ENCODE peak calls at places on chromosomes 3 and 15, in six cellular contexts. C, L, W, S, Y and P are unnamed samples.
A peak's percentile ranks its signal among the peaks of the same experiment; 100 is the strongest.

GRCh38 chr3:13148126-13148525 is 74.9 kb upstream of the IQSEC1 start:
- DNase-seq in C (no peak), L (no peak), S (no peak), Y (no peak), W (no peak), P (no peak)

GRCh38 chr3:107392549-107393165 is 15.4 kb downstream of the CCDC54 start:
- DNase-seq in W (peak; percentile 66), L (no peak), C (peak; percentile 16), S (no peak), Y (peak; percentile 20), P (no peak)

GRCh38 chr3:57755368-57756021 is 614 bp upstream of the SLMAP start:
- DNase-seq in W (peak; percentile 38), C (no peak), L (peak; percentile 58), Y (no peak), S (peak; percentile 39), P (no peak)

GRCh38 chr3:65914032-65914739 is 124.5 kb downstream of the MAGI1 start:
- DNase-seq in S (peak; percentile 20), C (no peak), W (no peak), L (peak; percentile 19), Y (no peak), P (no peak)

GRCh38 chr3:61589856-61590255 is 28.5 kb downstream of the PTPRG start:
- DNase-seq in W (peak; percentile 82), Y (peak; percentile 75), C (no peak), L (no peak), S (no peak), P (no peak)

GRCh38 chr3:67453628-67454027 is 200.8 kb downstream of the SUCLG2 start:
- DNase-seq in Y (no peak), W (no peak), C (no peak), S (no peak), L (no peak), P (no peak)

GRCh38 chr15:69548367-69548766 is 95.7 kb downstream of the RPLP1 start:
- DNase-seq in L (no peak), W (no peak), S (no peak), C (no peak), Y (no peak), P (no peak)

GRCh38 chr15:36161108-36161507 is 418.3 kb upstream of the CDIN1 start:
- DNase-seq in Y (no peak), S (no peak), C (no peak), W (no peak), L (no peak), P (no peak)

GRCh38 chr3:196246612-196247308 is 30.4 kb downstream of the SLC51A start:
- DNase-seq in L (no peak), C (no peak), Y (peak; percentile 76), W (peak; percentile 83), S (no peak), P (no peak)

GRCh38 chr15:99474041-99474906 is 91.5 kb upstream of the MEF2A start:
- DNase-seq in C (no peak), L (peak; percentile 88), W (no peak), S (peak; percentile 34), Y (no peak), P (peak; percentile 75)

GRCh38 chr3:196643201-196643749 is 3.8 kb downstream of the NRROS start:
- DNase-seq in W (no peak), L (no peak), C (no peak), S (no peak), Y (no peak), P (peak; percentile 82)

GRCh38 chr3:145953316-145953715 is 207.7 kb downstream of the PLOD2 start:
- DNase-seq in W (no peak), L (no peak), S (no peak), Y (peak; percentile 28), C (no peak), P (no peak)

DNA sequence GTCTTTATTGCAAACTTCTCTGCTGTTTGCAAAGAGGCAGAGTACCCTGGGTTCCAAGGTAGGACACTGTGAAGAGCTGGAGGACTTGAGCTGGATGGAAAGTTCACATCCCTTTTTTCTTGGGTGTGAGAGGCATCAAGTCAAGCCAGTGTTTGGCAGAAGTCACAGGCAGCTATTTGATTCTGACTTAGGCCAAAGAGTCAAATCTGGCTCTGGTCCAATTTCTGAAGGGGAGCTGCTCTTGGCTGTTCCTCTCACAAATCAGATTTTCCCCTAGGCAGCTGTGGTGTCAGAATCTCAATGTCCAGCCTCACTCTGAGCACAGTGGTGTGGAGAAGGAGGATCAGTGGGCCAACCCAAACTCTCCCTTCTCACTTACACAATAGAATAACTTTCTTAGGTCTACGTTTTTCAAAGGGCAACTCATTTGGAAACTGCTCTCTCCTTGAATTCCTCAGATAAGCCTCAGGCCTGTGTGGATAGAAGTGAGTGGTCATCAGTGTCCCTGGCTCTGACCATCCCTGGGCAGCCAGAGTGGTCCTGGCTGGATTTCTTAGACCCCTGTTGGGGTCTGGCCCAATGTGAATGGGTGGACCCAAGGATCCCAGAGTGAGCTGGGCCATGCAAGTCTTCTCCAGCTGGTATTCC is 18.2 kb upstream of the AMOTL2 start:
- DNase-seq in Y (no peak), S (peak; percentile 81), L (no peak), W (peak; percentile 34), C (no peak), P (no peak)
- H3K27ac ChIP-seq in Y (no peak overlapping the region), S (no peak overlapping the region), L (no peak overlapping the region), W (no peak overlapping the region), C (no peak overlapping the region), P (peak overlapping the region; percentile 6)

DNA sequence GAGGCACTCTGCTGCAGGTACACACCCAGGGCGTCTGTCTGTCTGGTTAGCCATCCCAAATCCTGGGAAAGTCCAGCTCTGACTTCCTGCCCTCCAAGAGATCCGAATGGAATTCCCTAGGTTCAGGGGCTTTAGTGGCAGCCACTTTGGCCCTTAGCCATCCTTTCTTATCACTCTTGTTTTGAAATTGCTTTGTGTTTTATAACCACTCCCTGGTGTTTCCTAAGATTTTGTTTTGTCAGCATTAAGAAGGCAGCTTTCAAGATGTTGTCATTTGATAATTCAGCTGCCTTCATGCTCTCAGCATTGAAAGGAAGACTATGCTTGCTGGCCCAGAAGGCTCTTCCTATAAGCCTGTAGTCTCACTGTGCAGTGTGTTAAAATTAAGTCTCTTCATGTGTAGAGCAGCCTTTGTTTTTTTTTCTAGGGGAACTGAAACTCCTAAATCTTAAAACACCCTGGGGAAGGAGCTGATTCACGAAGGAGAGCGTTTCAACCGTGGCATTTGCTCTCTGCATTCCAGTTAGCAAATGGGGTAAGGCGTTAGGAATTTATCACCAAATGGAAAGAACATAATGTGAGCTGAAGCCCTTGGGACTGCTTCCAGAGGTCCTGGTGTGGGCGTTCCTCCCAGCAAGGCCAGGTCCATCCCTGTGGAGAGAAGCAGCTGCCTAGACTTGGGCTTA is 14.2 kb upstream of the CLEC3B start:
- DNase-seq in L (no peak), Y (peak; percentile 83), W (peak; percentile 91), S (no peak), C (peak; percentile 80), P (peak; percentile 67)
- H3K27ac ChIP-seq in L (peak overlapping the region; percentile 31), Y (peak overlapping the region; percentile 80), W (peak overlapping the region; percentile 97), S (no peak overlapping the region), C (peak overlapping the region; percentile 97), P (peak overlapping the region; percentile 81)

GRCh38 chr15:82807920-82808633 is 1.4 kb upstream of the WHAMM start:
- DNase-seq in Y (no peak), C (no peak), S (no peak), L (no peak), W (no peak), P (no peak)

GRCh38 chr15:82805994-82806406 is at the start of gene FSD2:
- DNase-seq in C (no peak), S (peak; percentile 97), W (no peak), Y (no peak), L (no peak), P (no peak)

GRCh38 chr15:82803793-82804574 is 1.9 kb downstream of the FSD2 start:
- DNase-seq in Y (peak; percentile 41), S (no peak), W (peak; percentile 15), L (no peak), C (no peak), P (no peak)

GRCh38 chr15:82802497-82802896 is 3.4 kb downstream of the FSD2 start:
- DNase-seq in Y (no peak), C (no peak), L (no peak), S (no peak), W (no peak), P (no peak)

DNA sequence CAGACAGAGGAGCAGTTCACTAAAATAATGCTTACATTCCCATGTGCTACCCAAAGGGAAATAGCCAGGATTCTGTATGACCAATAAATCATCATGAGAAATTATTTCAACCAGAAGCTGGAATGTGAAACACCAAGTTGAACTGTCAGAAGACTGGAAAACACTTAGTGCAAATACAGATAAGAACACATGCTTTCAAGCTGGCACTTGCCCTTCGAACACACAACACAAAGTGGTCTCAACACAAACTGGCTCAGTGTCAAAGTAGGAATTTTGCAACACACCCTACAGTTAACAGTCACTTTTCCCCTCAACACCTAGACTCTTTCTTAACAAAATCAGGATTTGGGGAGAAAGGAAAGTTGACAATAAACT is 1.3 kb downstream of the FSD2 start:
- DNase-seq in L (no peak), C (no peak), W (no peak), Y (no peak), S (peak; percentile 77), P (no peak)
- H3K27ac ChIP-seq in L (no peak overlapping the region), C (no peak overlapping the region), W (no peak overlapping the region), Y (no peak overlapping the region), S (peak overlapping the region; percentile 98), P (no peak overlapping the region)

GRCh38 chr3:62662680-62663079 is 212.5 kb downstream of the CADPS start:
- DNase-seq in L (no peak), C (no peak), S (no peak), Y (no peak), W (no peak), P (no peak)

GRCh38 chr3:62653806-62654205 is 221.4 kb downstream of the CADPS start:
- DNase-seq in L (no peak), Y (no peak), S (no peak), C (no peak), W (no peak), P (no peak)

GRCh38 chr3:62655319-62656063 is 219.7 kb downstream of the CADPS start:
- DNase-seq in Y (no peak), W (no peak), C (no peak), S (no peak), L (no peak), P (no peak)

DNA sequence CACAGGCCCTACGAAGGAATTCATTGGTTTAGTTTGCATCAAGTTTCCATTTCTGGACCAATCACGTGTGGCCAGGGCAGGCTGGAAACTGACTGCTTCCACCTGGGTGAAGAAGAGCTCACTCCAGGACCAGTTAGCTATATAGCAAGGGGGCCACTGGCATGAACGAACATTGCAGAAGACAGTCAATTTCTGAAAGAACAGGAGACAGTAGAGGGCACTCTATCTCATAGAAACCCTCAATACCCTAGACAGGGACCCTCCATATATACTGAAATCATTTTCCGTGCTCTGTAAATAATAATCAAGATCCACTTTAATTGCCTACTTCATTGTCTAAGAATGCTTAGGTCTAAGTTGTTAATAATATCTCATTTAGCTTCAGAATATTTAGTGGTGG is 215.6 kb downstream of the CADPS start:
- DNase-seq in C (no peak), S (no peak), W (no peak), Y (no peak), L (no peak), P (no peak)
- H3K27ac ChIP-seq in C (no peak overlapping the region), S (no peak overlapping the region), W (no peak overlapping the region), Y (no peak overlapping the region), L (no peak overlapping the region), P (no peak overlapping the region)